ENCODE peak calls at places on chromosomes 7 and 10, in seven cellular contexts. O, H, F, S, U, W and Y are unnamed samples.

GRCh38 chr7:117562732-117563131 is 82.9 kb downstream of the CFTR start:
- DNase-seq in S (no peak), F (no peak), O (no peak), U (no peak), H (no peak), W (no peak), Y (no peak)

GRCh38 chr7:103343758-103344452 is 662 bp downstream of the DNAJC2 start:
- DNase-seq in U (peak; percentile 67), H (no peak), F (no peak), W (no peak), O (no peak), S (no peak), Y (no peak)

GRCh38 chr10:1666147-1666546 is 71.2 kb downstream of the ADARB2 start:
- DNase-seq in H (no peak), O (no peak), S (no peak), W (no peak), U (no peak), F (no peak), Y (no peak)

GRCh38 chr10:132169766-132170560 is 16.8 kb upstream of the DPYSL4 start:
- DNase-seq in W (no peak), O (no peak), H (no peak), U (no peak), S (no peak), F (no peak), Y (no peak)

GRCh38 chr7:112869111-112869774 is 79.0 kb upstream of the TMEM168 start:
- DNase-seq in W (no peak), H (no peak), S (peak; percentile 28), F (no peak), O (peak; percentile 34), U (no peak), Y (no peak)

GRCh38 chr10:29127731-29128130 is 161.1 kb upstream of the LYZL1 start:
- DNase-seq in F (no peak), W (no peak), O (no peak), S (no peak), H (no peak), U (no peak), Y (no peak)

GRCh38 chr7:157077986-157078644 is 60.6 kb upstream of the UBE3C start:
- DNase-seq in O (no peak), W (no peak), F (no peak), U (no peak), H (no peak), S (no peak), Y (no peak)

GRCh38 chr7:49187543-49188268 is 263.4 kb downstream of the CDC14C start:
- DNase-seq in O (no peak), F (no peak), H (no peak), S (no peak), W (no peak), U (no peak), Y (no peak)

GRCh38 chr10:98202378-98202777 is 65.6 kb downstream of the LOXL4 start:
- DNase-seq in W (no peak), O (no peak), U (no peak), S (no peak), H (no peak), F (no peak), Y (no peak)

GRCh38 chr7:149474309-149475120 is 13.7 kb upstream of the ZNF777 start:
- DNase-seq in S (no peak), W (no peak), H (no peak), O (no peak), F (no peak), U (peak; percentile 63), Y (no peak)

GRCh38 chr7:17311952-17312351 is 13.5 kb downstream of the AHR start:
- DNase-seq in O (no peak), S (no peak), F (no peak), W (no peak), U (no peak), H (no peak), Y (no peak)

GRCh38 chr7:112383671-112384417 is 66.4 kb upstream of the IFRD1 start:
- DNase-seq in O (no peak), U (no peak), S (no peak), H (no peak), F (no peak), W (no peak), Y (no peak)

GRCh38 chr10:79070091-79070610 is 1.4 kb downstream of the ZMIZ1 start:
- DNase-seq in F (no peak), W (no peak), H (no peak), S (no peak), O (peak; percentile 62), U (peak; percentile 83), Y (no peak)

GRCh38 chr10:79069325-79070090 is 742 bp downstream of the ZMIZ1 start:
- DNase-seq in U (peak; percentile 81), O (peak; percentile 61), F (peak; percentile 46), W (no peak), S (peak; percentile 44), H (no peak), Y (peak; percentile 60)

GRCh38 chr10:79067241-79068202 is 1.2 kb upstream of the ZMIZ1 start:
- DNase-seq in O (peak; percentile 87), F (peak; percentile 80), U (peak; percentile 95), W (peak; percentile 33), H (peak; percentile 84), S (peak; percentile 77), Y (peak; percentile 86)

GRCh38 chr10:79068203-79068561 is 584 bp upstream of the ZMIZ1 start:
- DNase-seq in U (no peak), S (no peak), F (no peak), O (no peak), W (no peak), H (no peak), Y (no peak)

DNA sequence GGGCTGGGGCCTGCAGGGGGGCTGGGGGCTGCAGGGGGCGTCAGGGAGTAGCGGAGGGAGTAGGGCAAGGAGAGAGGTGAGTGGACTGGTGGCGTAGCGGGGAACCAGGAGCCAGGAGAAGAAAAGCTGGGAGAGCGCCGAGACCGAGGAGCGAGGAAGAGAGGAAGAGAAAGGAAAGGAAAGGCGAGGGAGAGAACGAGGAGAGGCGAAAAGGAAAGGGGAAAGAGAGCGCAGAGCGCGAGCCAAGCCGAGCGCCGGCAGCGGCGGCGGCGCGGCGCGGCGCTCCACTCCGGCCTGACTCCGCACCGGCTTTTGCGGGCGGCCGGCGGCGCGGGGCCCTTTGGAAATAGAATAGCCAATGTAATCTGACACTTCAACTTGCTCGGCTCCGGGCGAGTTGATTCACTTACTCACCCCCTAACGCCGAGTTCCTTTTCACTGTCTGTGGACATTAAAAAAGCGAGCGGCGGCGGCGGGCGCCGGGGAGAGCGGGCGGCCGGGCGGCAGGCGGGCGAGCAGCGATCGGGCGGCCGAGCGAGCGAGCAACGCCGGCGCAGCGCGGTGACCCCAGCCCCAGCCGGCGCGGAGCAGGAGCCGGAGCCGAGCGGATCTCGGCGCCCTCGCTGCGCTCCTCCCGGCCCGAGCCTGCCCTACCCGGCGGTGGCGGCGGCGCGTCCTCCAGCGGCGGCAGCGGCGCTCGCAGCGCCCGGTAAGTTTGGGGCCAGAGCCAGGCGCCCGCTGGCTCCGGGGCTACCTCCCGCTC is at the start of gene ZMIZ1:
- DNase-seq in U (peak; percentile 97), H (peak; percentile 92), S (peak; percentile 82), W (peak; percentile 60), O (peak; percentile 92), F (peak; percentile 89), Y (peak; percentile 82)
- TF ChIP-seq POLR2A in U (no peak), H (no peak), S (peak; percentile 72), W (peak; percentile 92), O (no peak), F (no peak), Y (no peak)

DNA sequence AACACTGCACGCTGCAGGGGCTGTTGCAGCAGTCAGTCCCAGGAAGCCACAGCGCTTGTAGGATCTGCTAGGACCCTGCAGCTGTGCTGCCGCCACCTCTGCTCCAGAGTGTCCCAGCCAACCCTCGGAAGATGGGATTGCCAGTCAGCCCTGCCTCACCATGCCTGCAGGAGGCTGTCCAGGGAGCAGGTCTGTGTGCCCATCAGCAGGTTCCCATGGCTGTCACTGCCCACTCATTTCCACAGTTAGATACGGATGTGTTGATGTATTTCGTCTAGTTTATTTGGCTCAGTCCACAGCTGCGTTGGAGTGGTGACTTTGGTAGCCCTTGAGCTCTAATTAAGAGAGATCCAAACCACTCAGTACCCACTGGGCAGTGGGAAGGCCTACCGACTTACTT is 35.7 kb downstream of the SHH start:
- DNase-seq in S (no peak), W (no peak), O (peak; percentile 18), U (peak; percentile 50), H (no peak), F (no peak), Y (no peak)
- TF ChIP-seq POLR2A in S (no peak), W (no peak), O (no peak), U (no peak), H (no peak), F (no peak), Y (no peak)

GRCh38 chr10:31032515-31033132 is 959 bp upstream of the ZNF438 start:
- DNase-seq in S (peak; percentile 17), F (no peak), U (peak; percentile 73), O (no peak), W (no peak), H (no peak), Y (no peak)

GRCh38 chr10:31030800-31031199 is 865 bp downstream of the ZNF438 start:
- DNase-seq in W (no peak), H (no peak), O (no peak), S (no peak), U (no peak), F (no peak), Y (no peak)

GRCh38 chr10:31033166-31033565 is 1.5 kb upstream of the ZNF438 start:
- DNase-seq in H (no peak), F (no peak), W (no peak), S (no peak), U (peak; percentile 73), O (no peak), Y (no peak)

GRCh38 chr10:31031205-31031665 is 430 bp downstream of the ZNF438 start:
- DNase-seq in S (no peak), H (no peak), U (no peak), W (no peak), O (peak; percentile 87), F (no peak), Y (peak; percentile 64)

GRCh38 chr10:31031666-31032514 is at the start of gene ZNF438:
- DNase-seq in H (peak; percentile 96), O (peak; percentile 96), S (peak; percentile 93), W (peak; percentile 82), F (peak; percentile 93), U (peak; percentile 99), Y (peak; percentile 84)
- TF ChIP-seq POLR2A in H (peak; percentile 34), O (no peak), S (peak; percentile 61), W (peak; percentile 60), F (peak; percentile 81), U (peak; percentile 71), Y (peak; percentile 79)

DNA sequence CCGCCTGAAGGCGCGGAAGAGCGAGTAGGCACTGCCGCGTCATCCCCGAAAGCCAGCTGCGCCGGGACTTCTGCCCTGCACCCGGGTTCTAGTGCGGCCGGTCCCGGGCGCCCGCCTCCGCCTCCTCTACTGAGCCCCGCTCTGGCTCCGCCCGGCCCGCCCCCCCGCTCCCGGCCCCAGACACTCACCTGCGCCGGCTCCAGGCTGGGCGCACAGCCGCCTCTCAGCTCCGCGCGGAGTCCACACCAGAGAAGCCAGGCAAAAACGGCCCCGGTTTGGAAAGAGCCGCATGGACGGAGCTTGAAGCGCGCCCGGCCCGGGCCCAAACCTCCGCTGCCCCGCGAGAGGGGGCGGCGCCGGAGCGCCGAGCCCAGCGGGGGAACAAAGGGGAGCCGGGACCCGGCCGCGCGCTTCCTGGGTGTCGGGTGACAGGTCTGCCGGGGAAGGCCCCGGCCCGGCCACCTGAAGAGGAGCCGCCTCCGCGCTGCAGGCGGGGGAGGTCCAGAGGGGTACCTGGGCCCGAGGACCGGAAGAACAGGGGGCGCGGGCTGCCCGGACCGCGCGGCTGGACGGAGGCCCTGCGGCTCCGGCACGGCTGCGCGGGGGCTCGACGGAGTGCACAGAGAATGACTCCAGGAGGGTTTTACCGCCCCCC is 168.2 kb downstream of the NRF1 start:
- DNase-seq in S (no peak), W (no peak), U (no peak), O (peak; percentile 72), H (no peak), F (peak; percentile 44), Y (peak; percentile 68)
- TF ChIP-seq POLR2A in S (peak; percentile 14), W (peak; percentile 11), U (no peak), O (no peak), H (no peak), F (no peak), Y (no peak)